ENCODE peak calls at places on chromosomes 1 and 21, in seven cellular contexts. A is GM10248, U is mammary epithelial cell, Q is HFF-Myc, B is adrenal gland, M is WTC11, X is prostate gland. Y is an unnamed sample.

GRCh38 chr1:201990427-201990826 is 8.0 kb downstream of the RNPEP start:
- DNase-seq in M (no peak), Q (no peak), X (no peak), B (peak), A (no peak), U (no peak), Y (no peak)

GRCh38 chr1:6294080-6294867 is 33.4 kb upstream of the GPR153 start:
- DNase-seq in U (no peak), M (no peak), Q (no peak), B (no peak), X (no peak), A (no peak), Y (no peak)

GRCh38 chr21:26365849-26366248 is 195.3 kb upstream of the APP start:
- DNase-seq in B (no peak), Q (no peak), A (no peak), M (no peak), X (no peak), U (peak), Y (no peak)

GRCh38 chr1:156308078-156308477 is 9.0 kb upstream of the VHLL start:
- DNase-seq in Q (no peak), B (no peak), U (no peak), X (no peak), M (no peak), A (no peak), Y (no peak)

GRCh38 chr1:231278100-231278790 is 37.2 kb downstream of the GNPAT start:
- DNase-seq in Q (no peak), U (no peak), B (peak), X (peak), A (no peak), M (no peak), Y (no peak)

GRCh38 chr1:146039844-146040194 is 18.3 kb upstream of the HJV start:
- DNase-seq in M (no peak), Q (no peak), U (peak), A (no peak), X (no peak), B (no peak), Y (no peak)

GRCh38 chr21:45335761-45336534 is 48.3 kb upstream of the POFUT2 start:
- DNase-seq in Q (no peak), A (no peak), X (no peak), U (no peak), B (no peak), M (no peak), Y (no peak)

GRCh38 chr1:43952731-43953350 is 6.1 kb downstream of the IPO13 start:
- DNase-seq in X (no peak), U (no peak), Q (no peak), B (no peak), A (no peak), M (peak), Y (no peak)

GRCh38 chr1:207007352-207008033 is 25.1 kb downstream of the C1orf116 start:
- DNase-seq in M (no peak), Q (peak), B (peak), U (peak), A (no peak), X (peak), Y (no peak)

GRCh38 chr1:66711420-66711819 is 40.8 kb upstream of the DYNLT5 start:
- DNase-seq in B (no peak), U (no peak), M (no peak), Q (peak), A (no peak), X (no peak), Y (no peak)
- TF ChIP-seq CTCF in B (no peak), U (peak), M (no peak), Q (peak), A (peak), X (no peak), Y (no peak)

GRCh38 chr1:163071381-163072255 is 2.5 kb downstream of the RGS4 start:
- DNase-seq in U (peak), M (peak), Q (peak), X (peak), B (peak), A (peak), Y (peak)

GRCh38 chr1:163069655-163070277 is 605 bp downstream of the RGS4 start:
- DNase-seq in B (no peak), M (no peak), U (no peak), Q (no peak), X (no peak), A (no peak), Y (no peak)

GRCh38 chr1:163074716-163075284 is 5.6 kb downstream of the RGS4 start:
- DNase-seq in M (no peak), X (no peak), U (no peak), B (no peak), A (no peak), Q (no peak), Y (no peak)

GRCh38 chr1:163074004-163074403 is 4.8 kb downstream of the RGS4 start:
- DNase-seq in A (no peak), X (no peak), U (no peak), Q (no peak), B (no peak), M (no peak), Y (no peak)

GRCh38 chr1:163072658-163073057 is 3.5 kb downstream of the RGS4 start:
- DNase-seq in B (no peak), X (no peak), M (no peak), Q (no peak), U (peak), A (no peak), Y (no peak)
- TF ChIP-seq CTCF in B (no peak), X (no peak), M (no peak), Q (no peak), U (no peak), A (no peak), Y (no peak)

GRCh38 chr21:38806153-38806941 is 618 bp downstream of the ETS2 start:
- DNase-seq in U (no peak), B (peak), Q (no peak), M (peak), X (no peak), A (peak), Y (peak)
- TF ChIP-seq CTCF in U (no peak), B (no peak), Q (no peak), M (no peak), X (no peak), A (no peak), Y (no peak)

GRCh38 chr1:154902920-154903566 is 33.0 kb upstream of the KCNN3 start:
- DNase-seq in M (no peak), X (no peak), B (no peak), Q (no peak), A (no peak), U (no peak), Y (no peak)

GRCh38 chr1:154908937-154909336 is 27.6 kb downstream of the PMVK start:
- DNase-seq in B (no peak), U (no peak), X (no peak), A (no peak), M (no peak), Q (no peak), Y (no peak)

GRCh38 chr1:154911691-154912550 is 24.6 kb downstream of the PMVK start:
- DNase-seq in Q (no peak), X (peak), B (peak), U (no peak), M (no peak), A (no peak), Y (no peak)

GRCh38 chr1:154910851-154911250 is 25.7 kb downstream of the PMVK start:
- DNase-seq in M (no peak), X (no peak), U (peak), B (no peak), A (no peak), Q (no peak), Y (no peak)

DNA sequence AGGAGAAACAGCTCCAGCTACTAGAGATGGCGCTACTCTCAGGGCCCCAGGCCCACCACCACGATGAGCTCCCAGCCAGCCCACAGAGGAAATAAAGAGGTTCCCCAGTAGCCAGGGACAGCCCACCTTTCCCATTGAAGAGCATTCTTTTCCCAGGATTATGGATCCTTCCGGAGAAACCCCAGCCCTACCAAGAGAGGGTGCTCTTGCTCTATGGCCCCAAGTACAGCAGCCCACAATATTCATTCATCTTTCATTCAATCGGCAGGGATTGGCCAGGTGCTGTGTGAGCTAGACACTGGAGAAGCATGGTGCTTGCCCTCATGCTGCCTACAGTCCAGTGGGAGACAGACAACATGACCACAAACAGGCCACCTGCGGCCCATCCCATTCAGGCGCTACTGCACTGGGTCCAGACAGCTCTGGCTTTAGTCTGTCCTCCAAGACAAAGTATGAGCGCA is 29.9 kb downstream of the PMVK start:
- DNase-seq in U (peak), M (peak), Q (no peak), A (no peak), B (peak), X (no peak), Y (no peak)
- TF ChIP-seq CTCF in U (peak), M (no peak), Q (peak), A (no peak), B (peak), X (no peak), Y (peak)

GRCh38 chr1:177568702-177569101 is 397.9 kb downstream of the BRINP2 start:
- DNase-seq in B (no peak), U (no peak), A (no peak), Q (no peak), M (no peak), X (no peak), Y (no peak)
- TF ChIP-seq CTCF in B (no peak), U (peak), A (no peak), Q (no peak), M (no peak), X (no peak), Y (no peak)

GRCh38 chr1:235958021-235958420 is 91.3 kb upstream of the LYST start:
- DNase-seq in M (no peak), Q (no peak), A (no peak), U (no peak), X (no peak), B (no peak), Y (no peak)

GRCh38 chr1:235955777-235956176 is 89.1 kb upstream of the LYST start:
- DNase-seq in M (no peak), A (no peak), B (no peak), U (no peak), Q (no peak), X (no peak), Y (no peak)

DNA sequence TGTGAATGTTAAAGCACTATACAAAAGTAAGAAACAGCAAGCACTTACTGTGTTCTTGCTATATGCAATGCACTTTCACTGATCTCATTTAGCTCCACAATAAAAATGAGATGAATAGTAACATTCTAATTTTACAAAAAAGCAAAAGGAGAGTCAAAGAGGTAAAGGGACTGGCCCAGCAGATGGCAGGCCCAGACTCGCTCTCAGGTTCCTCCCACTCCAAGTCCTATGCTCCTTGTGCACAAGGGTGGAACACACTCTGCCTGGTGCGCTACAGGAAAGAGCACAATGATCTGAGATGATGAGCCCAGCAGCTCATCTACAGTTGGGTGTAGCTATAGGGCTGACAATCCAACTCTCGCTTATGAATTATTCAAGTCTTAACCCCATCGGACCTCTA is 94.1 kb upstream of the LYST start:
- DNase-seq in B (no peak), M (no peak), U (peak), X (no peak), Q (no peak), A (no peak), Y (no peak)
- TF ChIP-seq CTCF in B (no peak), M (no peak), U (peak), X (no peak), Q (no peak), A (no peak), Y (no peak)

GRCh38 chr1:239976130-239976968 is 115.3 kb upstream of the FMN2 start:
- DNase-seq in A (peak), X (peak), Q (peak), U (peak), B (peak), M (peak), Y (peak)
- TF ChIP-seq CTCF in A (peak), X (peak), Q (peak), U (peak), B (peak), M (peak), Y (peak)

GRCh38 chr1:24986372-24986979 is 56.4 kb upstream of the RUNX3 start:
- DNase-seq in Q (no peak), M (no peak), B (peak), A (no peak), U (no peak), X (no peak), Y (no peak)
- TF ChIP-seq CTCF in Q (no peak), M (no peak), B (no peak), A (no peak), U (no peak), X (no peak), Y (no peak)

GRCh38 chr1:228463009-228463558 is 24.1 kb upstream of the RNF187 start:
- DNase-seq in B (no peak), X (no peak), M (no peak), Q (no peak), A (no peak), U (no peak), Y (no peak)

GRCh38 chr1:228462560-228462959 is 24.6 kb upstream of the RNF187 start:
- DNase-seq in A (no peak), U (no peak), Q (no peak), X (no peak), B (no peak), M (no peak), Y (no peak)

GRCh38 chr1:228465134-228465533 is 22.0 kb upstream of the RNF187 start:
- DNase-seq in Q (no peak), B (no peak), U (no peak), M (no peak), A (no peak), X (no peak), Y (no peak)

GRCh38 chr1:228464487-228464983 is 22.6 kb upstream of the RNF187 start:
- DNase-seq in Q (no peak), M (peak), B (peak), A (peak), X (no peak), U (peak), Y (peak)

DNA sequence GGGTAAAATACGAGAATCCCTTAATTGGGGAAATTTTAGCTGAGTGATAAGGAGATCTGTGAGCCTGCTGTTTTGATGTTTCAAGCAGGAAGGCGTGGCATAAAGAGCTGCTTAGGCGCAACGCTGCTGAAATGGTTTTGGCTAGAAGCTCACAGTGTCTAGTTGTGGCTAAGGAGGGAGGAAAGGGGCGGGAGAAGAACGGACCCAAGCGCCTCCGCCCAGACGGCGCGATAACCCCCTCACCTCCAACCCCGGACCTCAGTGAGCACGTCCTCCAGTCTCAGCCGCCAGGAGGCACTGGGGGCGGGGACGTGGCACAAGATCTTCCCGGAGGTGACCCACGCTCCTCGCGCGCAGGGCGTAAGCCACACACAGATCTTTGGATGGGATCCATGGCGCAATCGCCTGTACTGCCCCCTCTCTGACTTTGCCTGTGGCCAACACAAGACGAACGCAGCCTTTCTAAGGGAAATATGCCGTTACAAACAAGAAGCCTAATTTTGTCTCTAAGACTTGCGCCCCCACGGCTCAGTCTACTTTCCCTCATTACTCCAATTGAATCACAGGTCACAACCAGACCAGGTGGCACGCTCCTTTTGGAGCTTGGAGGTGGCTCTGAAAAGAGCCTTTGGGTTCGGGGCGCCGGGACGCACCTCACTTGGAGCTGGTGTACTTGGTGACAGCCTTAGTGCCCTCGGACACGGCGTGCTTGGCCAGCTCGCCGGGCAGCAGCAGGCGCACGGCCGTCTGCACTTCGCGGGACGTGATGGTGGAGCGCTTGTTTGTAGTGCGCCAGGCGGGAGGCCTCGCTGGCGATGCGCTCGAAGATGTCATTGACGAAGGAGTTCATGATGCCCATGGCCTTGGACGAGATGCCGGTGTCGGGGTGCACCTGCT is 23.4 kb upstream of the RNF187 start:
- DNase-seq in M (peak), A (peak), B (peak), Q (no peak), X (no peak), U (no peak), Y (peak)
- TF ChIP-seq CTCF in M (no peak), A (peak), B (no peak), Q (peak), X (no peak), U (no peak), Y (no peak)

Y was measured in GM13976.